ENCODE peak calls at places on chromosomes 16 and 17, in eight cellular contexts. One of them, this sample, is unnamed.

GRCh38 chr16:49604602-49605001 is 231.0 kb downstream of the C16orf78 start:
- DNase-seq in ovary: no peak
- DNase-seq in lower lobe of right lung: no peak
- DNase-seq in cardiac muscle cell: no peak
- DNase-seq in esophagus squamous epithelium: no peak
- DNase-seq in HL-60: no peak
- DNase-seq in endodermal cell: peak
- DNase-seq in SK-N-SH: no peak
- DNase-seq in this sample: no peak

GRCh38 chr17:80441598-80442304 is 26.8 kb downstream of the ENDOV start:
- DNase-seq in ovary: no peak
- DNase-seq in lower lobe of right lung: no peak
- DNase-seq in cardiac muscle cell: no peak
- DNase-seq in esophagus squamous epithelium: no peak
- DNase-seq in HL-60: no peak
- DNase-seq in endodermal cell: no peak
- DNase-seq in SK-N-SH: no peak
- DNase-seq in this sample: no peak

GRCh38 chr16:69166221-69166833 is 20.6 kb upstream of the SNTB2 start:
- DNase-seq in ovary: no peak
- DNase-seq in lower lobe of right lung: no peak
- DNase-seq in cardiac muscle cell: peak
- DNase-seq in esophagus squamous epithelium: no peak
- DNase-seq in HL-60: no peak
- DNase-seq in endodermal cell: no peak
- DNase-seq in SK-N-SH: no peak
- DNase-seq in this sample: no peak

GRCh38 chr17:40452074-40452787 is 9.0 kb downstream of the IGFBP4 start:
- DNase-seq in ovary: peak
- DNase-seq in lower lobe of right lung: no peak
- DNase-seq in cardiac muscle cell: peak
- DNase-seq in esophagus squamous epithelium: no peak
- DNase-seq in HL-60: no peak
- DNase-seq in endodermal cell: no peak
- DNase-seq in SK-N-SH: no peak
- DNase-seq in this sample: no peak

GRCh38 chr16:19166500-19166899 is 1.5 kb upstream of the SYT17 start:
- DNase-seq in ovary: no peak
- DNase-seq in lower lobe of right lung: peak
- DNase-seq in cardiac muscle cell: no peak
- DNase-seq in esophagus squamous epithelium: no peak
- DNase-seq in HL-60: no peak
- DNase-seq in endodermal cell: no peak
- DNase-seq in SK-N-SH: no peak
- DNase-seq in this sample: no peak

GRCh38 chr16:27355610-27356009 is 41.8 kb downstream of the IL4R start:
- DNase-seq in ovary: no peak
- DNase-seq in lower lobe of right lung: peak
- DNase-seq in cardiac muscle cell: peak
- DNase-seq in esophagus squamous epithelium: no peak
- DNase-seq in HL-60: peak
- DNase-seq in endodermal cell: peak
- DNase-seq in SK-N-SH: no peak
- DNase-seq in this sample: no peak

GRCh38 chr17:51046527-51047384 is 73.9 kb downstream of the SPAG9 start:
- DNase-seq in ovary: peak
- DNase-seq in lower lobe of right lung: no peak
- DNase-seq in cardiac muscle cell: peak
- DNase-seq in esophagus squamous epithelium: no peak
- DNase-seq in HL-60: no peak
- DNase-seq in endodermal cell: peak
- DNase-seq in SK-N-SH: peak
- DNase-seq in this sample: no peak

GRCh38 chr16:17101646-17102045 is 369.1 kb downstream of the XYLT1 start:
- DNase-seq in ovary: no peak
- DNase-seq in lower lobe of right lung: no peak
- DNase-seq in cardiac muscle cell: no peak
- DNase-seq in esophagus squamous epithelium: no peak
- DNase-seq in HL-60: peak
- DNase-seq in endodermal cell: peak
- DNase-seq in SK-N-SH: no peak
- DNase-seq in this sample: peak

GRCh38 chr16:19884021-19884485 is 595 bp downstream of the GPRC5B start:
- DNase-seq in ovary: peak
- DNase-seq in lower lobe of right lung: peak
- DNase-seq in cardiac muscle cell: no peak
- DNase-seq in esophagus squamous epithelium: no peak
- DNase-seq in HL-60: no peak
- DNase-seq in endodermal cell: peak
- DNase-seq in SK-N-SH: peak
- DNase-seq in this sample: no peak

GRCh38 chr16:4612977-4613635 is 1.6 kb downstream of the UBALD1 start:
- DNase-seq in ovary: no peak
- DNase-seq in lower lobe of right lung: no peak
- DNase-seq in cardiac muscle cell: peak
- DNase-seq in esophagus squamous epithelium: no peak
- DNase-seq in HL-60: peak
- DNase-seq in endodermal cell: peak
- DNase-seq in SK-N-SH: peak
- DNase-seq in this sample: no peak
- H3K4me3 ChIP-seq in ovary: peak
- H3K4me3 ChIP-seq in lower lobe of right lung: peak
- H3K4me3 ChIP-seq in cardiac muscle cell: peak
- H3K4me3 ChIP-seq in esophagus squamous epithelium: peak
- H3K4me3 ChIP-seq in HL-60: peak
- H3K4me3 ChIP-seq in endodermal cell: peak
- H3K4me3 ChIP-seq in SK-N-SH: peak
- H3K4me3 ChIP-seq in this sample: peak

GRCh38 chr17:5139454-5139725 is 23.6 kb downstream of the USP6 start:
- DNase-seq in ovary: no peak
- DNase-seq in lower lobe of right lung: no peak
- DNase-seq in cardiac muscle cell: no peak
- DNase-seq in esophagus squamous epithelium: no peak
- DNase-seq in HL-60: no peak
- DNase-seq in endodermal cell: peak
- DNase-seq in SK-N-SH: no peak
- DNase-seq in this sample: no peak
- TF ChIP-seq CTCF in ovary: no peak
- TF ChIP-seq CTCF in lower lobe of right lung: no peak
- TF ChIP-seq CTCF in cardiac muscle cell: no peak
- TF ChIP-seq CTCF in esophagus squamous epithelium: no peak
- TF ChIP-seq CTCF in HL-60: no peak
- TF ChIP-seq CTCF in endodermal cell: no peak
- TF ChIP-seq CTCF in SK-N-SH: no peak
- TF ChIP-seq CTCF in this sample: no peak

GRCh38 chr16:89925596-89926079 is 2.5 kb downstream of the TUBB3 start:
- DNase-seq in ovary: no peak
- DNase-seq in lower lobe of right lung: no peak
- DNase-seq in cardiac muscle cell: no peak
- DNase-seq in esophagus squamous epithelium: no peak
- DNase-seq in HL-60: no peak
- DNase-seq in endodermal cell: no peak
- DNase-seq in SK-N-SH: peak
- DNase-seq in this sample: no peak
- H3K4me3 ChIP-seq in ovary: peak
- H3K4me3 ChIP-seq in lower lobe of right lung: peak
- H3K4me3 ChIP-seq in cardiac muscle cell: peak
- H3K4me3 ChIP-seq in esophagus squamous epithelium: peak
- H3K4me3 ChIP-seq in HL-60: peak
- H3K4me3 ChIP-seq in endodermal cell: peak
- H3K4me3 ChIP-seq in SK-N-SH: peak
- H3K4me3 ChIP-seq in this sample: peak

DNA sequence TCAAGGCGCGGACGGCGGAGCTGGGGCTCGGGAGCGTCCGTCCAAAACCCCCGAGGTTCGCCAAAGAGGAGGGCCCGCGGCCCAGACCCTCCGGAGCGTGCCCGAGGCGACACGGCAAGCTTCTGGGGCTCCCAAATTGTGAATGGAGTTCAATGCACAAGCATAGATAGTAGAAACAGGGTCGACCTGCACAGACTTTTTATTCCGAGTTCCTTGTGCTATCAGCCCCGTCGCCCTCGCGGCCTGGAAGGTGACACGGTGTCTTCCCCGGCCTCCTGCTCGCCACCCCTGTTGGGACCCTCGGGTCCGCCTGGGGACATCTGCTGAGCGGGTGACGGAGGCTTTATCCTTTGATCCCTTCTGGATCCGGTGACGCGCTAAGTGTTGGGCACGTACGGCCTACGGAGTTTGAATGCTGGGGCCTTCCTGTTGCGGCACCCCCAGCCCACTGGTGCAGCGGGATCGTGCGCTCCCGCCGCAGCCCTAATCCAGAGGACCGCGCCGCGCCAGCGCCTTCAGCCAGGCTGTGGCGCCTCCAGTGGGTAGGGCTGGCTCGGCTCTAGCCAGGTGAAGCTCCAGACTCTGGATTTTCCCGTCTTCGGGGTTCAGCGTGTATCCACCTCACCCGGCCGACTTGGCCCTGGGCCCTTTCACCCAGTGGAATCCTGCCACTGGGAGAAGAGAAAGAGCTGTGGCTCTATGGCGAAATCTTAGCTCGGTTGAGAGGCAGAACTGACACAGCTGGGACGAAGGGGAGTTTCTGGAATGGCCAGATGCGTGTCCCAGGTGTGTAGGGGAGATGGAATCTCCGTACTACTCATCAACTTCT is 17.0 kb upstream of the NTN1 start:
- DNase-seq in ovary: no peak
- DNase-seq in lower lobe of right lung: no peak
- DNase-seq in cardiac muscle cell: no peak
- DNase-seq in esophagus squamous epithelium: no peak
- DNase-seq in HL-60: no peak
- DNase-seq in endodermal cell: peak
- DNase-seq in SK-N-SH: no peak
- DNase-seq in this sample: no peak
- TF ChIP-seq CTCF in ovary: no peak
- TF ChIP-seq CTCF in lower lobe of right lung: no peak
- TF ChIP-seq CTCF in cardiac muscle cell: no peak
- TF ChIP-seq CTCF in esophagus squamous epithelium: no peak
- TF ChIP-seq CTCF in HL-60: no peak
- TF ChIP-seq CTCF in endodermal cell: peak
- TF ChIP-seq CTCF in SK-N-SH: no peak
- TF ChIP-seq CTCF in this sample: no peak

GRCh38 chr16:2963611-2964415 is at the start of gene KREMEN2:
- DNase-seq in ovary: no peak
- DNase-seq in lower lobe of right lung: peak
- DNase-seq in cardiac muscle cell: no peak
- DNase-seq in esophagus squamous epithelium: no peak
- DNase-seq in HL-60: peak
- DNase-seq in endodermal cell: peak
- DNase-seq in SK-N-SH: peak
- DNase-seq in this sample: no peak
- H3K4me3 ChIP-seq in ovary: peak
- H3K4me3 ChIP-seq in lower lobe of right lung: peak
- H3K4me3 ChIP-seq in cardiac muscle cell: peak
- H3K4me3 ChIP-seq in esophagus squamous epithelium: peak
- H3K4me3 ChIP-seq in HL-60: peak
- H3K4me3 ChIP-seq in endodermal cell: peak
- H3K4me3 ChIP-seq in SK-N-SH: peak
- H3K4me3 ChIP-seq in this sample: peak

GRCh38 chr17:7313028-7313889 is 1.9 kb downstream of the GPS2 start:
- DNase-seq in ovary: no peak
- DNase-seq in lower lobe of right lung: peak
- DNase-seq in cardiac muscle cell: no peak
- DNase-seq in esophagus squamous epithelium: no peak
- DNase-seq in HL-60: no peak
- DNase-seq in endodermal cell: peak
- DNase-seq in SK-N-SH: no peak
- DNase-seq in this sample: no peak
- TF ChIP-seq CTCF in ovary: no peak
- TF ChIP-seq CTCF in lower lobe of right lung: no peak
- TF ChIP-seq CTCF in cardiac muscle cell: no peak
- TF ChIP-seq CTCF in esophagus squamous epithelium: peak
- TF ChIP-seq CTCF in HL-60: no peak
- TF ChIP-seq CTCF in endodermal cell: peak
- TF ChIP-seq CTCF in SK-N-SH: peak
- TF ChIP-seq CTCF in this sample: peak

GRCh38 chr17:78006338-78006737 is 47.8 kb downstream of the TNRC6C start:
- DNase-seq in ovary: no peak
- DNase-seq in lower lobe of right lung: no peak
- DNase-seq in cardiac muscle cell: no peak
- DNase-seq in esophagus squamous epithelium: no peak
- DNase-seq in HL-60: no peak
- DNase-seq in endodermal cell: no peak
- DNase-seq in SK-N-SH: no peak
- DNase-seq in this sample: no peak
- H3K4me3 ChIP-seq in ovary: no peak
- H3K4me3 ChIP-seq in lower lobe of right lung: no peak
- H3K4me3 ChIP-seq in cardiac muscle cell: no peak
- H3K4me3 ChIP-seq in esophagus squamous epithelium: no peak
- H3K4me3 ChIP-seq in HL-60: no peak
- H3K4me3 ChIP-seq in endodermal cell: no peak
- H3K4me3 ChIP-seq in SK-N-SH: no peak
- H3K4me3 ChIP-seq in this sample: no peak

DNA sequence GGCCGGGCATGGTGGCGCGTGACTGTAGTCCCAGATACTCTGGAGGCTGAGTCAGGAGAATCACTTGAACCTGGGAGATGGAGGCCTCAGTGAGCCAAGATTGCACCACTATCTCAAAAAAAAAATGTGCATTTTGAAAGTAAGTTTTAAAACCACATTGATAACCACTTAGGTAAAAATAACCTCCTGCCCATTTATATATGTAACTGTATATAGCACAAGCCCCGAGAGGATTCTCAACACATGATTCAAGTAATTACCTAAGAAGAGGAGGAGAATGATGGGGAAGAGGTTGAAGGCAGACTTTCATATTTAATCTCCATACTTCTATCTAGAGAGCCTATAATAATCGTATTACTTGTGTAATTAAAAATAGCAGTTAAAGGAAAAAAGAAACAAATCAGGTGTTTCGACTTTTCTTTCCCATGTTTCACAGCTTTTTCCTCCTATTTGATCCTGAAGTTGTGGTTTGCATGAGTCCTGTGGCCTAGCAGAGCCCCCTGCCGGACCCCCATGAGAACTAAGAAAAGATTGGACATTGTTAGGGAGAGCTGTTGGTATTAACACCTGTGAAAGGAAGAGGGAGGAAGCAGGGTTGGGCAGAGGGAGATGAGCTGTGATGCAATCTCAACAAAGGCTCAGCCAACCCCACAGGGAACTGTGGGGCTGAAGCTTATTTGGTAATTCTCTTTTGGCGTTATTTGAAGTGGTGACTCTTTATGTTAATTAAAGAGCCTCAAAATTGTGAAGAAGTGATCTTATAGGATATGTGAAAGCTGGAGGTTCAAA is 22.1 kb downstream of the PMFBP1 start:
- DNase-seq in ovary: no peak
- DNase-seq in lower lobe of right lung: no peak
- DNase-seq in cardiac muscle cell: no peak
- DNase-seq in esophagus squamous epithelium: no peak
- DNase-seq in HL-60: peak
- DNase-seq in endodermal cell: peak
- DNase-seq in SK-N-SH: no peak
- DNase-seq in this sample: no peak
- TF ChIP-seq CTCF in ovary: no peak
- TF ChIP-seq CTCF in lower lobe of right lung: no peak
- TF ChIP-seq CTCF in cardiac muscle cell: no peak
- TF ChIP-seq CTCF in esophagus squamous epithelium: no peak
- TF ChIP-seq CTCF in HL-60: no peak
- TF ChIP-seq CTCF in endodermal cell: peak
- TF ChIP-seq CTCF in SK-N-SH: no peak
- TF ChIP-seq CTCF in this sample: no peak

This sample was measured in GM12864.